ENCODE peak calls at places on chromosomes 16 and 17, in five cellular contexts. I is adipocyte, G is mesendoderm, N is IMR-90, C is endothelial cell of umbilical vein. K is an unnamed sample.

GRCh38 chr16:8795096-8795495 is 2.3 kb downstream of the TMEM186 start:
- DNase-seq in I (no peak), G (no peak), N (no peak), C (no peak), K (no peak)

GRCh38 chr16:58931436-58931835 is 197.3 kb upstream of the GOT2 start:
- DNase-seq in I (peak; percentile 40), G (no peak), N (no peak), C (no peak), K (no peak)

GRCh38 chr17:46979023-46979870 is at the start of gene RPRML:
- DNase-seq in I (peak; percentile 58), G (peak; percentile 42), N (no peak), C (peak; percentile 44), K (peak; percentile 88)

GRCh38 chr17:16304832-16305231 is 48.4 kb downstream of the CENPV start:
- DNase-seq in I (peak; percentile 22), G (peak; percentile 75), N (peak; percentile 56), C (peak; percentile 40), K (peak; percentile 80)

GRCh38 chr17:50779747-50780363 is 12.5 kb upstream of the ANKRD40CL start:
- DNase-seq in I (no peak), G (no peak), N (no peak), C (no peak), K (no peak)

GRCh38 chr16:85294810-85295508 is 182.7 kb upstream of the CIBAR2 start:
- DNase-seq in I (no peak), G (no peak), N (no peak), C (no peak), K (no peak)

GRCh38 chr17:18981642-18982424 is 22.7 kb downstream of the FAM83G start:
- DNase-seq in I (peak; percentile 73), G (peak; percentile 74), N (peak; percentile 82), C (peak; percentile 46), K (peak; percentile 75)

GRCh38 chr17:19371259-19372003 is 6.9 kb upstream of the MAPK7 start:
- DNase-seq in I (no peak), G (no peak), N (no peak), C (no peak), K (peak; percentile 36)

GRCh38 chr17:8109669-8110455 is 8.5 kb downstream of the ALOXE3 start:
- DNase-seq in I (peak; percentile 58), G (peak; percentile 66), N (no peak), C (peak; percentile 28), K (peak; percentile 96)

DNA sequence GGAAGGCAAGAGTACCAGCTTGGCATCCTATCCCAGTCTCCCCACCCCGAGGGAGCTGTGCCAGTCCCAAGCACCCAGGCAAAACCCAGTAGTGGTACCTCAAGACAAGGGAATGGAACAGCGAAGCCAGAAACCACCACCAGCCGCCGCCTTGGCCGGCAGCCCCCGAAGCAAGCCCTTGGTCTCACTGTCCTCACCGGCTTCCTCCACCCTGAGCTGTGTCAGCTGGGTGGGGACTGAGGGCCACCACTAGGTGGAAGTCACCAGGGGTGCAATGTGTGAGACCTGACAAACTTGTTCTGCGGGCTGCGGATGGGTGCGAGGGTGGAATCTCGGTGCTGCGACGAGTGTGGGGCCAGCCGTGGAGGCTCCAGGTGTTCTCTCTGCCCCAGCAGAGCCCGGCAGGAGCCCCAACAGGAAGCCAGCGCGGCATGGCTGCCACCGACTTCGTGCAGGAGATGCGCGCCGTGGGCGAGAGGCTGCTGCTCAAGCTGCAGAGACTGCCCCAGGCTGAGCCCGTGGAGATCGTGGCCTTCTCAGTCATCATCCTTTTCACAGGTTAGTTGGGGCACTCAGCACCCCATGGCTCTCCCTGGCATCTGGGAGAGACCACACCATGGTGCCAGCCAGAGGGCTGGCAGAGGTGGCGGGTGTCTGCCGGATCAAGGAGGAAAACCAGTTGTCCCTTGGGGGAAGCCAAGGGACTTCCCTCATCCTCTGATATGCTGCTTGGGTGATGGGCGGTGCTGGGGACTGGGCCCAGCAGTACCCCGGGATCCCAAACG is 6.7 kb downstream of the SMIM5 start:
- DNase-seq in I (no peak), G (no peak), N (no peak), C (no peak), K (peak; percentile 61)
- H3K4me3 ChIP-seq in I (no peak overlapping the region), G (no peak overlapping the region), N (no peak overlapping the region), C (no peak overlapping the region), K (no peak overlapping the region)

GRCh38 chr16:74774223-74775139 is at the start of gene FA2H:
- DNase-seq in I (peak; percentile 36), G (peak; percentile 75), N (peak; percentile 23), C (peak; percentile 27), K (peak; percentile 96)
- H3K9ac ChIP-seq in I (no peak within 1 kb of the TSS), G (peak within 1 kb of the TSS; percentile 27), N (no peak within 1 kb of the TSS), C (no peak within 1 kb of the TSS), K (no peak within 1 kb of the TSS)

GRCh38 chr17:12022310-12022709 is 1.6 kb downstream of the MAP2K4 start:
- DNase-seq in I (peak; percentile 13), G (no peak), N (no peak), C (no peak), K (no peak)
- H3K4me3 ChIP-seq in I (peak overlapping the region; percentile 85), G (no peak overlapping the region), N (peak overlapping the region; percentile 14), C (no peak overlapping the region), K (peak overlapping the region; percentile 92)

DNA sequence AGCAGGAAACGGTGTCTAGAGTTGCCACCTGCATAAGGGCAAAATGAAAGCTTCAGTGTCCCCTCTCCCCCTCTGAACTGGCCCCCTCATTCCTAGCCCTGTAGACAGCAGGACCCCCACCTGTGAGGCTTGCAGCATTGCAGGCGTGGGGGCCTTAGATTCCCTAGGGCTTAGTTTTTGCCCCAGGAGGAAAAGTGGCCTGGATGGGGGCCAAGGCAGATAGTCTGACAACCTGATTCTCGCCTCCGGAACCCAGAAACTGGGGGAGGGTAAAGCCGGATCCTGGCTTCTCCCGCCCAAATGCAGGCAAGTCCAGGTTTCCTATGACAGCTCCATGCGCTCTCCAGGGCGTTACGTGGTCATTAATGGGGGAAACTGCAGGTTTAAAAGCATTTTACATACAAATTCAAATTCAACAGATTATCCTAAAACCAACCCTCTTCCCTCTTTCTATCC is 651 bp upstream of the HOXB6 start:
- DNase-seq in I (no peak), G (no peak), N (no peak), C (no peak), K (no peak)
- H3K9ac ChIP-seq in I (peak overlapping the region; percentile 97), G (no peak overlapping the region), N (no peak overlapping the region), C (peak overlapping the region; percentile 87), K (no peak overlapping the region)

GRCh38 chr16:87956169-87956770 is 5.0 kb downstream of the BANP start:
- DNase-seq in I (peak; percentile 48), G (peak; percentile 16), N (peak; percentile 83), C (peak; percentile 49), K (peak; percentile 40)

GRCh38 chr16:87957296-87958069 is 6.2 kb downstream of the BANP start:
- DNase-seq in I (no peak), G (no peak), N (no peak), C (no peak), K (peak; percentile 39)

GRCh38 chr16:87955302-87956168 is 4.3 kb downstream of the BANP start:
- DNase-seq in I (no peak), G (no peak), N (peak; percentile 63), C (no peak), K (no peak)

GRCh38 chr16:87958632-87959031 is 7.4 kb downstream of the BANP start:
- DNase-seq in I (no peak), G (no peak), N (no peak), C (no peak), K (peak; percentile 34)

DNA sequence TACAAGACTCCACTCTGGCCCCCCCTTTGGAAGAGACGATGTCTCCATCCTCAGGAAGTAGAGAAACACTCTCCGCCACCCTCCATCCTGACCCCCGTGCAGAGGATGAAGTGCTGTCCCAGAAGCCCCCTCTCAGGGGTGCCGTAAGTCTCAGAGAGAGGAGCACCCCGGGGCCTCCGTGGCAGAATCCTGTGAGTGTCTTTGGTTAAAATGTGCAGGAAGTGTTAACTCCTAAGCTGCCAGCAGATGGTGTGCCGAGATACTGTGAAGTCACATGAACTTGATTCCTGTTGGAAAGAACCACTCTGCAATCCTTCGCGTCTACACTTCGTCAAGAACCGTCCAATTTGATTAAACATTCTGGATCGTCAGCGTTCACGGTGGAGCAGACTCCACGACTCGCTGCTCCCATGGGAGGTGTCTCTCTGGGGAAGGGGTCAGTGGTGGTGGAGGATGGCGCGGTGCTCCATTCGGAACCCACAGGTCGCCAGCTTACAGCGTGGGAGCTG is 5.6 kb downstream of the BANP start:
- DNase-seq in I (no peak), G (peak; percentile 54), N (peak; percentile 85), C (peak; percentile 54), K (peak; percentile 48)
- H3K4me3 ChIP-seq in I (peak overlapping the region; percentile 1), G (no peak overlapping the region), N (no peak overlapping the region), C (no peak overlapping the region), K (no peak overlapping the region)

GRCh38 chr16:52298769-52299168 is 248.2 kb downstream of the TOX3 start:
- DNase-seq in I (no peak), G (no peak), N (no peak), C (no peak), K (no peak)
- H3K9ac ChIP-seq in I (no peak overlapping the region), G (no peak overlapping the region), N (no peak overlapping the region), C (no peak overlapping the region), K (no peak overlapping the region)

K was measured in endodermal cell.